ENCODE peak calls at places on chromosomes 5 and 9, in four cellular contexts. One of them, this sample, is unnamed.

GRCh38 chr9:112507281-112507680 is 20.7 kb downstream of the KIAA1958 start:
- DNase-seq in tibial nerve: no peak
- DNase-seq in breast epithelium: no peak
- DNase-seq in body of pancreas: no peak
- DNase-seq in this sample: no peak

GRCh38 chr5:77076961-77077820 is 9.9 kb downstream of the ZBED3 start:
- DNase-seq in breast epithelium: no peak
- DNase-seq in tibial nerve: peak
- DNase-seq in body of pancreas: peak
- DNase-seq in this sample: peak

GRCh38 chr9:61667559-61668121 is 477.8 kb downstream of the SPATA31A7 start:
- DNase-seq in body of pancreas: no peak
- DNase-seq in tibial nerve: no peak
- DNase-seq in breast epithelium: peak
- DNase-seq in this sample: no peak

GRCh38 chr9:17484906-17485305 is 94.0 kb upstream of the SH3GL2 start:
- DNase-seq in breast epithelium: no peak
- DNase-seq in body of pancreas: no peak
- DNase-seq in tibial nerve: no peak
- DNase-seq in this sample: no peak

GRCh38 chr5:69149676-69150010 is 17.3 kb upstream of the CCNB1 start:
- DNase-seq in body of pancreas: no peak
- DNase-seq in breast epithelium: no peak
- DNase-seq in tibial nerve: no peak
- DNase-seq in this sample: no peak

GRCh38 chr5:88659529-88660325 is 223.3 kb downstream of the MEF2C start:
- DNase-seq in breast epithelium: no peak
- DNase-seq in tibial nerve: no peak
- DNase-seq in body of pancreas: no peak
- DNase-seq in this sample: no peak

GRCh38 chr9:129712595-129713524 is 40.0 kb downstream of the PTGES start:
- DNase-seq in breast epithelium: no peak
- DNase-seq in body of pancreas: no peak
- DNase-seq in tibial nerve: no peak
- DNase-seq in this sample: no peak

GRCh38 chr9:131423171-131423581 is 29.3 kb downstream of the PRRC2B start:
- DNase-seq in body of pancreas: peak
- DNase-seq in tibial nerve: peak
- DNase-seq in breast epithelium: peak
- DNase-seq in this sample: peak

GRCh38 chr9:70061776-70062175 is 18.1 kb downstream of the MAMDC2 start:
- DNase-seq in tibial nerve: no peak
- DNase-seq in body of pancreas: no peak
- DNase-seq in breast epithelium: no peak
- DNase-seq in this sample: no peak

GRCh38 chr5:77095189-77095588 is 8.1 kb upstream of the ZBED3 start:
- DNase-seq in breast epithelium: no peak
- DNase-seq in body of pancreas: no peak
- DNase-seq in tibial nerve: no peak
- DNase-seq in this sample: no peak

GRCh38 chr5:25448190-25448621 is 803.4 kb upstream of the CDH10 start:
- DNase-seq in tibial nerve: no peak
- DNase-seq in body of pancreas: no peak
- DNase-seq in breast epithelium: no peak
- DNase-seq in this sample: no peak

GRCh38 chr5:159178978-159179377 is 30.4 kb downstream of the RNF145 start:
- DNase-seq in breast epithelium: no peak
- DNase-seq in body of pancreas: peak
- DNase-seq in tibial nerve: no peak
- DNase-seq in this sample: no peak

GRCh38 chr5:134111741-134112647 is 2.5 kb upstream of the TCF7 start:
- DNase-seq in body of pancreas: no peak
- DNase-seq in tibial nerve: no peak
- DNase-seq in breast epithelium: no peak
- DNase-seq in this sample: no peak

GRCh38 chr9:112361602-112362001 is 18.3 kb upstream of the HSDL2 start:
- DNase-seq in breast epithelium: no peak
- DNase-seq in tibial nerve: no peak
- DNase-seq in body of pancreas: no peak
- DNase-seq in this sample: no peak

GRCh38 chr9:108759399-108759798 is 96.4 kb downstream of the ACTL7B start:
- DNase-seq in breast epithelium: no peak
- DNase-seq in tibial nerve: no peak
- DNase-seq in body of pancreas: peak
- DNase-seq in this sample: no peak

GRCh38 chr9:96567203-96567700 is 52.4 kb downstream of the CDC14B start:
- DNase-seq in body of pancreas: no peak
- DNase-seq in breast epithelium: no peak
- DNase-seq in tibial nerve: no peak
- DNase-seq in this sample: no peak

GRCh38 chr9:129380961-129381401 is 202.9 kb upstream of the IER5L start:
- DNase-seq in tibial nerve: no peak
- DNase-seq in body of pancreas: no peak
- DNase-seq in breast epithelium: no peak
- DNase-seq in this sample: no peak

GRCh38 chr5:149837680-149838269 is 106.8 kb downstream of the PDE6A start:
- DNase-seq in body of pancreas: peak
- DNase-seq in breast epithelium: peak
- DNase-seq in tibial nerve: no peak
- DNase-seq in this sample: peak

GRCh38 chr5:81779125-81779934 is 28.4 kb upstream of the SSBP2 start:
- DNase-seq in tibial nerve: peak
- DNase-seq in breast epithelium: peak
- DNase-seq in body of pancreas: peak
- DNase-seq in this sample: peak

GRCh38 chr5:148011407-148012124 is 52.2 kb upstream of the SPINK5 start:
- DNase-seq in body of pancreas: no peak
- DNase-seq in breast epithelium: no peak
- DNase-seq in tibial nerve: no peak
- DNase-seq in this sample: no peak

GRCh38 chr5:8550921-8551320 is 682.0 kb downstream of the MTRR start:
- DNase-seq in tibial nerve: no peak
- DNase-seq in body of pancreas: no peak
- DNase-seq in breast epithelium: no peak
- DNase-seq in this sample: no peak

GRCh38 chr5:8557728-8558127 is 688.8 kb downstream of the MTRR start:
- DNase-seq in tibial nerve: no peak
- DNase-seq in breast epithelium: no peak
- DNase-seq in body of pancreas: no peak
- DNase-seq in this sample: no peak

GRCh38 chr5:8553364-8553763 is 684.4 kb downstream of the MTRR start:
- DNase-seq in tibial nerve: no peak
- DNase-seq in breast epithelium: no peak
- DNase-seq in body of pancreas: no peak
- DNase-seq in this sample: no peak
- H3K27ac ChIP-seq in tibial nerve: no peak
- H3K27ac ChIP-seq in breast epithelium: no peak
- H3K27ac ChIP-seq in body of pancreas: no peak
- H3K27ac ChIP-seq in this sample: no peak

DNA sequence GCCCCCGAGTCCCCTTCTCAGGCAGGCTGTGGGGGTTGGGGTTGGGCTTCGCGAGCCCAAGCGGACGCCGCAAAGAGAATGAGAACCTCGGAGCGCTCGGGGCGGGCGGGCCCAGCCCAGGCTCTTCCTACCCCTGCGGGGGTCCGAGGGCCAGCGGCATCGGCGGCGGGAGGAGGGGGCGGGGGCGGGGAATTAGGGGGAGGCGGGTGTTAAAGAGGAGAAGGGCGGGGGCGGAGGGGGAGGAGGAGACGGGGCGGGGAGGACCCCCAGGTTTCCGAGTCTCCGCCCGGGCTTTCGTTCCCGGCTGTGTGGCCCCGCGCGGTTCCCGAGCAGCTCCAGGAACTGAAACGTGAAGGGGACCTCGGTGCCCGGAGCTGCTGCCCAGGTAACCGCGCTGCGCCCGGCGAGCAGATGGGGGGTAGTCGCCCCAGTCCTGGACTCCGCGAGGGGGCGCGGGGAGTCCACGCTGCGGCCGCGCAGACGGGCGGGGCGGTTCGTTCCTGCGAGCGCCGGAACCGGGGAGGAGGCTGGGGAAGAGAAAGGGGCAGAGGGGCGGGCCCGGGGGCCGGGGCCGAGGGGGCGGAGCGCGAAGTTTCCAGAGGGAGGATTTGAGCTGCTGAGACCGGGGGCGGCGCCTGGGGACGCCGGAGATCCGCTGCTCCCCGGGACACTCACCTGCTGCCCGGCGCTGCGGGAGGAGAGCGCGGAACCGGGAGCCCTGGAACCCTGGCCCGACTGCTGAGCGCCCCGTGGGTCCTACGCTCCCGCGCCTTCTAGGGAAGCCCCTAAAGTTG is 38.4 kb upstream of the PLEKHG4B start:
- DNase-seq in breast epithelium: no peak
- DNase-seq in tibial nerve: no peak
- DNase-seq in body of pancreas: peak
- DNase-seq in this sample: peak
- TF ChIP-seq POLR2A in breast epithelium: no peak
- TF ChIP-seq POLR2A in tibial nerve: no peak
- TF ChIP-seq POLR2A in body of pancreas: no peak
- TF ChIP-seq POLR2A in this sample: no peak

GRCh38 chr9:38063363-38063707 is 5.7 kb downstream of the SHB start:
- DNase-seq in tibial nerve: no peak
- DNase-seq in breast epithelium: no peak
- DNase-seq in body of pancreas: no peak
- DNase-seq in this sample: no peak
- H3K27ac ChIP-seq in tibial nerve: no peak
- H3K27ac ChIP-seq in breast epithelium: no peak
- H3K27ac ChIP-seq in body of pancreas: peak
- H3K27ac ChIP-seq in this sample: peak

DNA sequence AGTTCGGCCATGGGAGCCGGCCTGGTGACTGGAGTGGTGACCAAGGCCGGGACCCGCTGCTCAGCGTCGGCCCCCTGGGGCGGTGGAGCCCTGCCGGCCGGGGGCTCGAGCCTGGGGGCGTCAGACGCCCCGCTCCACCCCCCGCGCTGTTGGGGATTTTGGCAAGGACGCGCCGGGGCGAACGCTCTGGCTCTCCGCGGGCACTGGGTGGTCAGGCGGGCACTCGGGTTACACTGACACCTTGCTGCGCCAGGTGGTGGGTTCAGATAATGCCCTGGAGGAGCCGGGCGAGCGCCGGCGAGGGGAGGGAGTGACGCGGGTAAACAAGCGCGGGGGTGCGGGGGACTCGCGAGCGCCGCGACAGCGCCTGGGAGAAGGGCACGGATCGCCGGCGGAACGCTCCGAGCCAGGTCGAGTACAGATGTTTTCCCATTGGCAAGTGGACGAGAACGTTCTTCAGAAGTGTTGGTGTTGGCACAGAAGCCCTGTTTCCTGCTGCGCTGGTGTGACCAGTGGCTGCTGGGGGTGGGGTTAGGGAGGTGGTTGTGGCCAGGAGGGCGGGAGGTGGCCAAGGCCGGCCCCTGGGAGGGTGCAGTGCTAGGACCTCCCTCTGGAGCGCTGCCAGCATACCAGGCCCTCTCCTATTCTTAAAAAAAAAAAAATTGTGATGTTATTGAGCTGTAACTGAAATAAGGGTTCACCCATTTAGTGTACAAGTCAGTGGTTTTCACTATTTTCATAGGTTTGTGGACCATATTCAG is 773 bp downstream of the SQSTM1 start:
- DNase-seq in body of pancreas: peak
- DNase-seq in breast epithelium: peak
- DNase-seq in tibial nerve: peak
- DNase-seq in this sample: peak
- TF ChIP-seq POLR2A in body of pancreas: peak
- TF ChIP-seq POLR2A in breast epithelium: peak
- TF ChIP-seq POLR2A in tibial nerve: peak
- TF ChIP-seq POLR2A in this sample: no peak

DNA sequence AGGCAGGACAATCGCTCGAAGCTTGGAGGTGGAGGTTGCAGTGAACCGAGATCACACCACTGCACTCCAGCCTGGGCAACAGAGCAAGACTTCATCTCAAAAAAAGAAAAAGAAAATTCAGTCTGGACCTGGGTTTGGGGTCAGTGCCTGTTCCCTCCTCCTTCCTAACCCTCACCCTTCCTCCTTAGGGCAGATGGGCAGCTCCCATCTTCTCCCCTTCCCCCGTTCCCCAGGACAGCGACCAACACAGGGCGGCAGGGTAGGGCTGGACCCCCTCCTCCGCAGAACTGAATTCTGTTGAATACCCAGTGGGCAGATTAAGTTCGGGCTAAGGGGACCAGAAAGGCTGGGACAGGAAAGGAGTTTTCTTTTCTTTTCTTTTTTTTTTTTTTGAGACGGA is 1.5 kb upstream of the RMND5B start:
- DNase-seq in tibial nerve: no peak
- DNase-seq in body of pancreas: no peak
- DNase-seq in breast epithelium: no peak
- DNase-seq in this sample: no peak
- H3K27ac ChIP-seq in tibial nerve: no peak
- H3K27ac ChIP-seq in body of pancreas: no peak
- H3K27ac ChIP-seq in breast epithelium: no peak
- H3K27ac ChIP-seq in this sample: no peak